ENCODE peak calls at places on chromosomes 12 and 14, in four cellular contexts. One of them, this sample, is unnamed.
A peak's percentile ranks its signal among the peaks of the same experiment; 100 is the strongest.

GRCh38 chr12:30330565-30330964 is 365.1 kb downstream of the IPO8 start:
- DNase-seq in GM03348: no peak
- DNase-seq in BE2C: no peak
- DNase-seq in mucosa of descending colon: no peak
- DNase-seq in this sample: no peak

GRCh38 chr12:91986084-91986483 is 159.6 kb downstream of the BTG1 start:
- DNase-seq in GM03348: no peak
- DNase-seq in BE2C: no peak
- DNase-seq in mucosa of descending colon: no peak
- DNase-seq in this sample: no peak

GRCh38 chr12:42638697-42639096 is 49.2 kb upstream of the PRICKLE1 start:
- DNase-seq in GM03348: no peak
- DNase-seq in BE2C: no peak
- DNase-seq in mucosa of descending colon: no peak
- DNase-seq in this sample: no peak

GRCh38 chr14:104114421-104115130 is 23.8 kb upstream of the KIF26A start:
- DNase-seq in GM03348: no peak
- DNase-seq in BE2C: no peak
- DNase-seq in mucosa of descending colon: peak; percentile 30
- DNase-seq in this sample: no peak

GRCh38 chr14:20630340-20631022 is 11.0 kb downstream of the OR6S1 start:
- DNase-seq in GM03348: no peak
- DNase-seq in BE2C: peak; percentile 49
- DNase-seq in mucosa of descending colon: no peak
- DNase-seq in this sample: peak; percentile 57

GRCh38 chr14:69827560-69827959 is 30.5 kb upstream of the SLC10A1 start:
- DNase-seq in GM03348: no peak
- DNase-seq in BE2C: no peak
- DNase-seq in mucosa of descending colon: no peak
- DNase-seq in this sample: no peak

GRCh38 chr14:95886366-95886765 is 9.7 kb downstream of the TUNAR start:
- DNase-seq in GM03348: no peak
- DNase-seq in BE2C: no peak
- DNase-seq in mucosa of descending colon: no peak
- DNase-seq in this sample: no peak

GRCh38 chr12:4145990-4146859 is 127.3 kb upstream of the CCND2 start:
- DNase-seq in GM03348: no peak
- DNase-seq in BE2C: no peak
- DNase-seq in mucosa of descending colon: no peak
- DNase-seq in this sample: no peak

GRCh38 chr14:71143391-71144290 is 236.4 kb downstream of the PCNX1 start:
- DNase-seq in GM03348: peak; percentile 36
- DNase-seq in BE2C: no peak
- DNase-seq in mucosa of descending colon: no peak
- DNase-seq in this sample: peak; percentile 68

GRCh38 chr12:68622250-68622649 is 11.6 kb downstream of the RAP1B start:
- DNase-seq in GM03348: no peak
- DNase-seq in BE2C: no peak
- DNase-seq in mucosa of descending colon: no peak
- DNase-seq in this sample: peak; percentile 27

GRCh38 chr14:103128631-103129300 is 5.5 kb downstream of the TNFAIP2 start:
- DNase-seq in GM03348: no peak
- DNase-seq in BE2C: no peak
- DNase-seq in mucosa of descending colon: no peak
- DNase-seq in this sample: no peak

GRCh38 chr14:74257078-74257987 is 18.1 kb downstream of the VSX2 start:
- DNase-seq in GM03348: peak; percentile 92
- DNase-seq in BE2C: peak; percentile 64
- DNase-seq in mucosa of descending colon: peak; percentile 60
- DNase-seq in this sample: peak; percentile 16

GRCh38 chr12:57496822-57497221 is 9.0 kb downstream of the MARS1 start:
- DNase-seq in GM03348: no peak
- DNase-seq in BE2C: no peak
- DNase-seq in mucosa of descending colon: no peak
- DNase-seq in this sample: no peak

GRCh38 chr14:38285962-38286361 is 30.1 kb upstream of the CLEC14A start:
- DNase-seq in GM03348: no peak
- DNase-seq in BE2C: no peak
- DNase-seq in mucosa of descending colon: no peak
- DNase-seq in this sample: no peak

GRCh38 chr14:90780519-90780918 is 35.7 kb downstream of the TTC7B start:
- DNase-seq in GM03348: no peak
- DNase-seq in BE2C: no peak
- DNase-seq in mucosa of descending colon: no peak
- DNase-seq in this sample: no peak

GRCh38 chr12:34526946-34527345 is 504.6 kb downstream of the ALG10 start:
- DNase-seq in GM03348: no peak
- DNase-seq in BE2C: no peak
- DNase-seq in mucosa of descending colon: no peak
- DNase-seq in this sample: no peak

This sample was measured in choroid plexus epithelial cell.